ENCODE peak calls at places on chromosomes 12 and 14, in eight cellular contexts. Z is fibroblast of lung, W is keratinocyte, E is PC-3, O is astrocyte, T is H1, P is GM23338, K is neural progenitor cell. B is an unnamed sample. For H3K4me1, the result is how much of the 10 kb centered on the place peaks cover.

GRCh38 chr12:54592316-54592715 is 3.9 kb upstream of the PPP1R1A start:
- DNase-seq in Z (peak), W (no peak), E (no peak), O (no peak), T (no peak), P (no peak), K (no peak), B (no peak)

GRCh38 chr12:3055712-3056467 is 21.3 kb upstream of the TSPAN9 start:
- DNase-seq in Z (no peak), W (no peak), E (no peak), O (peak), T (no peak), P (peak), K (peak), B (no peak)

GRCh38 chr12:131280426-131280825 is 326.7 kb downstream of the ADGRD1 start:
- DNase-seq in Z (no peak), W (no peak), E (no peak), O (no peak), T (no peak), P (no peak), K (no peak), B (no peak)

GRCh38 chr12:94459773-94460593 is at the start of gene CEP83:
- DNase-seq in Z (peak), W (peak), E (peak), O (peak), T (peak), P (peak), K (peak), B (peak)

GRCh38 chr14:50311337-50311973 is 574 bp downstream of the L2HGDH start:
- DNase-seq in Z (peak), W (peak), E (peak), O (no peak), T (no peak), P (no peak), K (peak), B (no peak)

GRCh38 chr14:53808042-53808441 is 148.6 kb downstream of the BMP4 start:
- DNase-seq in Z (no peak), W (no peak), E (no peak), O (no peak), T (no peak), P (no peak), K (no peak), B (no peak)

GRCh38 chr12:93978553-93978952 is 169.8 kb upstream of the PLXNC1 start:
- DNase-seq in Z (peak), W (no peak), E (peak), O (peak), T (no peak), P (no peak), K (no peak), B (no peak)

GRCh38 chr12:93234641-93235040 is 143.1 kb upstream of the NUDT4 start:
- DNase-seq in Z (no peak), W (no peak), E (peak), O (no peak), T (no peak), P (no peak), K (no peak), B (no peak)

GRCh38 chr14:106605548-106606448 is 1079.4 kb downstream of the TMEM121 start:
- DNase-seq in Z (no peak), W (no peak), E (no peak), O (no peak), T (no peak), P (no peak), K (no peak), B (no peak)

GRCh38 chr14:77139540-77140342 is 1.9 kb downstream of the ZDHHC22 start:
- DNase-seq in Z (no peak), W (no peak), E (peak), O (no peak), T (no peak), P (peak), K (peak), B (no peak)

GRCh38 chr12:89861086-89861485 is 152.4 kb upstream of the ATP2B1 start:
- DNase-seq in Z (no peak), W (no peak), E (peak), O (no peak), T (no peak), P (no peak), K (no peak), B (no peak)

GRCh38 chr12:132723764-132724140 is 13.1 kb downstream of the PGAM5 start:
- DNase-seq in Z (no peak), W (no peak), E (no peak), O (peak), T (no peak), P (no peak), K (no peak), B (no peak)

GRCh38 chr14:89600950-89601826 is 184.2 kb upstream of the FOXN3 start:
- DNase-seq in Z (no peak), W (no peak), E (no peak), O (peak), T (no peak), P (no peak), K (no peak), B (no peak)

GRCh38 chr14:54253195-54253947 is 143.4 kb upstream of the CDKN3 start:
- DNase-seq in Z (peak), W (peak), E (peak), O (peak), T (no peak), P (no peak), K (no peak), B (peak)

GRCh38 chr14:97888331-97888730 is 1091.1 kb downstream of the VRK1 start:
- DNase-seq in Z (no peak), W (no peak), E (no peak), O (no peak), T (no peak), P (no peak), K (no peak), B (no peak)

GRCh38 chr12:52951640-52952039 is 2.7 kb downstream of the KRT18 start:
- DNase-seq in Z (no peak), W (no peak), E (no peak), O (no peak), T (no peak), P (no peak), K (no peak), B (no peak)

GRCh38 chr12:53252349-53252916 is 15.7 kb upstream of the ESPL1 start:
- DNase-seq in Z (no peak), W (no peak), E (peak), O (no peak), T (no peak), P (no peak), K (no peak), B (peak)

GRCh38 chr12:50283924-50284236 is 560 bp upstream of the LIMA1 start:
- DNase-seq in Z (peak), W (no peak), E (no peak), O (peak), T (no peak), P (no peak), K (no peak), B (no peak)

GRCh38 chr12:132560421-132560830 is 50.0 kb downstream of the LRCOL1 start:
- DNase-seq in Z (no peak), W (no peak), E (peak), O (no peak), T (no peak), P (peak), K (peak), B (peak)

GRCh38 chr12:64682572-64683277 is 72.4 kb downstream of the RASSF3 start:
- DNase-seq in Z (peak), W (no peak), E (no peak), O (peak), T (no peak), P (peak), K (peak), B (no peak)

GRCh38 chr12:6183689-6184441 is 16.3 kb upstream of the CD9 start:
- DNase-seq in Z (peak), W (no peak), E (no peak), O (peak), T (no peak), P (no peak), K (no peak), B (no peak)

GRCh38 chr12:68631177-68631576 is 20.5 kb downstream of the RAP1B start:
- DNase-seq in Z (no peak), W (no peak), E (no peak), O (peak), T (no peak), P (no peak), K (no peak), B (no peak)

GRCh38 chr12:8860165-8860961 is 37.9 kb downstream of the A2ML1 start:
- DNase-seq in Z (peak), W (peak), E (peak), O (peak), T (peak), P (peak), K (peak), B (peak)

GRCh38 chr12:42684171-42685071 is 94.9 kb upstream of the PRICKLE1 start:
- DNase-seq in Z (peak), W (no peak), E (peak), O (peak), T (no peak), P (peak), K (no peak), B (peak)

GRCh38 chr14:25094171-25094907 is 44.4 kb upstream of the STXBP6 start:
- DNase-seq in Z (no peak), W (no peak), E (no peak), O (peak), T (no peak), P (peak), K (peak), B (no peak)

GRCh38 chr12:132500856-132501180 is 10.9 kb downstream of the FBRSL1 start:
- DNase-seq in Z (no peak), W (no peak), E (no peak), O (no peak), T (no peak), P (no peak), K (no peak), B (no peak)

GRCh38 chr12:24551368-24551767 is 397.5 kb downstream of the BCAT1 start:
- DNase-seq in Z (no peak), W (no peak), E (no peak), O (no peak), T (no peak), P (no peak), K (no peak), B (no peak)

GRCh38 chr14:36505193-36505815 is 14.7 kb downstream of the NKX2-1 start:
- DNase-seq in Z (no peak), W (no peak), E (no peak), O (no peak), T (no peak), P (peak), K (peak), B (no peak)

GRCh38 chr14:35261774-35262173 is 30.4 kb upstream of the PSMA6 start:
- DNase-seq in Z (peak), W (no peak), E (no peak), O (no peak), T (no peak), P (no peak), K (no peak), B (no peak)

GRCh38 chr12:106987846-106988245 is 900 bp upstream of the MTERF2 start:
- DNase-seq in Z (no peak), W (no peak), E (no peak), O (no peak), T (no peak), P (peak), K (peak), B (no peak)

GRCh38 chr12:106984588-106985137 is 2.3 kb downstream of the MTERF2 start:
- DNase-seq in Z (no peak), W (no peak), E (no peak), O (no peak), T (no peak), P (no peak), K (no peak), B (no peak)

GRCh38 chr12:106986135-106986534 is 811 bp downstream of the MTERF2 start:
- DNase-seq in Z (no peak), W (no peak), E (no peak), O (no peak), T (no peak), P (no peak), K (no peak), B (no peak)

GRCh38 chr12:106986625-106987389 is at the start of gene MTERF2:
- DNase-seq in Z (peak), W (peak), E (peak), O (peak), T (peak), P (peak), K (peak), B (peak)

GRCh38 chr12:106985479-106985878 is 1.5 kb downstream of the MTERF2 start:
- DNase-seq in Z (no peak), W (no peak), E (no peak), O (no peak), T (no peak), P (no peak), K (peak), B (no peak)
- H3K4me1 ChIP-seq in Z (under half), W (under half), E (under half), O (under half), T (under half), P (under half), K (under half), B (under half)

GRCh38 chr14:104117341-104118005 is 20.9 kb upstream of the KIF26A start:
- DNase-seq in Z (no peak), W (no peak), E (no peak), O (no peak), T (no peak), P (no peak), K (peak), B (no peak)
- TF ChIP-seq EZH2 in Z (peak), W (no peak), E (no peak), O (peak), T (peak), P (no peak), K (peak), B (no peak)

DNA sequence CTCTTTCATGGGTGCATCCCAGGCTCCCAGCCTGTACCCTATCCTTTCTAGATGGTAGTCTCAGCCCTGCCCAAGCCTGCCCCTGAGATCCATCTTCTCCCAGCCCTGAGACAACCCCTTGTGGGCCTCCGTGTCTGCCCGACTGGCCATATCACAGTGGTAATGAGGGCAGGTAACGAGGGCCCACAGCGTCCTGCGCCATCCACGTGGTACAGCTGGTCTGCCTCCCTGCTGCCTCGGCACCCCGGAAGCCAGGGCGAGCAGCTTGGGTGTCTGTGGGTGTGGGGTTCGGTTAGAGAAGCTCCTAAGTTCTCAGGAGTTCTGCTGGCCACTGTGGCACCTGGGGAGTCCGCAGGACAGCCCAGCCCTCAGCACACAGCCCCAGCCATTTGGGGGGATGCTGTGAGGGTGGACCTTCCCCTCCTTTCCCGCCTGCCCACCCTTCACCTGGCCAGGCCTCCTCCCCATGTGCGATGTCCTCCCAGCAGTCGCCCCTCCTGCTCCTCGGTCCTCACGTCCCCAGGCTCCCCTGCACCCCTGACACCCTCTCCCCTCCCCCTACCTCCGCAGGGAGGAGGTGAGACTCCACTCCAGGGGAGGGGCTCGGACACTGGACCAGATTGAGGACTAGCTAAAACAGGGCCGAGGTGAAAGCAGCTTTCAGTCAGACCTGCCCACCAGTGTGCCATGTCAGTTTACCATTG is 68.9 kb downstream of the KIF26A start:
- DNase-seq in Z (no peak), W (no peak), E (no peak), O (no peak), T (no peak), P (no peak), K (no peak), B (no peak)
- TF ChIP-seq CTCF in Z (no peak), W (no peak), E (no peak), O (no peak), T (no peak), P (no peak), K (no peak), B (no peak)

DNA sequence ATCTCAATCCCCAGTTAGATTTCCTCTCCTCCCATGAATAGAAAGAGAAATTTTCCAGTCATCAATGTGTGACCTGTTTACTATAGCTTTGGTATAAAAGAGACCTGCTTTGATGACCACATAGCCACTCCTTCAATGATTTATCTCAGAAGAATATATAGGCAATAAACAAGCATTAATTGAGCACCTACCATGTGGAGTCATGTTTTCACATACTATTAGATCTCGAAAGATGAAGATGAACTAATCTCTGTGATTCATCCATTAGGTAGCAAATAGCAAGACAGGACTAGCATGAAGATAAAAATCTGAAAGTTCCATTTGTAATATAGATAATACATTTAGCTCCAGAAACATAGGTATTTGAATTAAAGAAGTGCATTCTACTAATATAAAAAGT is 40.5 kb downstream of the SLCO1A2 start:
- DNase-seq in Z (no peak), W (no peak), E (no peak), O (no peak), T (no peak), P (no peak), K (no peak), B (no peak)
- H3K4me1 ChIP-seq in Z (under half), W (under half), E (under half), O (under half), T (under half), P (under half), K (under half), B (under half)

DNA sequence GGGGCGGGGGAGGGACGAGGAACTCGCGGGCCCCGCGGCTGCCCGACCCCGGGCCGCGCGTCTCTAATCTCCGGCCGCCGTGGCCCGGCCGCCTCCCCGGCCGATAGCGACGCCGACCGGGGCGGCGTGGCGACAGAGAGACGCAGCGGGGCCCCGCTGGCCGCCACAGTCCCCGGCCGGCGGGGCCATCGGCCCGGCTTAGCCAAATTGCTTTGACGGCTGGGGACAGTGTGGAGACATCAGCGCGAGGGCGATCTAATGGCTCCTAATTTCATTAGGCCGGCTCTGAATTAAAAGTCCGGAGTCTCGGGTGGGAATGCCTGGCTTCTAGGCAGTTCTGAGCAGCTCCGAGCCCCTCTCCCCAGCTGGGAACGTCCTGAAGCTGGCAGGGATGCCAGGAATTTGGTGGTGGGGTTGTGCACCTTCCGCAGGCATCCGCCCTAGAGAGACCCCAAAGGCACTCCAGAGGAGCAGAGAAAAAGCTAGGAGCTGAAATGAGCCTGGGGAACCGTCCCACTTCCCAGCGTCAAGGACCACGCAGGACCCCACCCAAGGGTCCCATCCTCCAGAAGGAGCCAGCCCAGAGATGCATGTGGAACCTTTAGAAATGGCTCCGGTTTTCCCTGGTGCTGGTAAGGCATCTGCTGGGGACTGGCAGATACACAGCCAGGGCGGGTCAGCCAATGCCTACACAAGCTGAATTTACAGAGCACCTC is 9.6 kb downstream of the TBX5 start:
- DNase-seq in Z (peak), W (no peak), E (no peak), O (no peak), T (no peak), P (peak), K (peak), B (no peak)
- TF ChIP-seq EZH2 in Z (no peak), W (peak), E (no peak), O (peak), T (peak), P (peak), K (peak), B (no peak)

GRCh38 chr14:46051801-46052200 is 599.8 kb downstream of the RPL10L start:
- DNase-seq in Z (no peak), W (no peak), E (peak), O (peak), T (no peak), P (no peak), K (no peak), B (no peak)

GRCh38 chr14:46053221-46053620 is 598.4 kb downstream of the RPL10L start:
- DNase-seq in Z (peak), W (no peak), E (peak), O (no peak), T (no peak), P (no peak), K (no peak), B (no peak)

GRCh38 chr14:46048127-46048526 is 603.5 kb downstream of the RPL10L start:
- DNase-seq in Z (peak), W (peak), E (peak), O (peak), T (peak), P (peak), K (peak), B (no peak)
- TF ChIP-seq CTCF in Z (no peak), W (peak), E (no peak), O (no peak), T (peak), P (peak), K (no peak), B (no peak)

GRCh38 chr14:73239463-73240241 is 2.3 kb downstream of the PAPLN start:
- DNase-seq in Z (peak), W (no peak), E (peak), O (peak), T (no peak), P (peak), K (peak), B (no peak)

GRCh38 chr14:73242274-73242960 is 5.1 kb downstream of the PAPLN start:
- DNase-seq in Z (peak), W (no peak), E (no peak), O (no peak), T (no peak), P (no peak), K (no peak), B (no peak)

GRCh38 chr14:73238941-73239340 is 1.6 kb downstream of the PAPLN start:
- DNase-seq in Z (no peak), W (no peak), E (no peak), O (no peak), T (no peak), P (no peak), K (no peak), B (no peak)

GRCh38 chr14:73241481-73242165 is 4.3 kb downstream of the PAPLN start:
- DNase-seq in Z (no peak), W (no peak), E (no peak), O (no peak), T (no peak), P (peak), K (no peak), B (no peak)

DNA sequence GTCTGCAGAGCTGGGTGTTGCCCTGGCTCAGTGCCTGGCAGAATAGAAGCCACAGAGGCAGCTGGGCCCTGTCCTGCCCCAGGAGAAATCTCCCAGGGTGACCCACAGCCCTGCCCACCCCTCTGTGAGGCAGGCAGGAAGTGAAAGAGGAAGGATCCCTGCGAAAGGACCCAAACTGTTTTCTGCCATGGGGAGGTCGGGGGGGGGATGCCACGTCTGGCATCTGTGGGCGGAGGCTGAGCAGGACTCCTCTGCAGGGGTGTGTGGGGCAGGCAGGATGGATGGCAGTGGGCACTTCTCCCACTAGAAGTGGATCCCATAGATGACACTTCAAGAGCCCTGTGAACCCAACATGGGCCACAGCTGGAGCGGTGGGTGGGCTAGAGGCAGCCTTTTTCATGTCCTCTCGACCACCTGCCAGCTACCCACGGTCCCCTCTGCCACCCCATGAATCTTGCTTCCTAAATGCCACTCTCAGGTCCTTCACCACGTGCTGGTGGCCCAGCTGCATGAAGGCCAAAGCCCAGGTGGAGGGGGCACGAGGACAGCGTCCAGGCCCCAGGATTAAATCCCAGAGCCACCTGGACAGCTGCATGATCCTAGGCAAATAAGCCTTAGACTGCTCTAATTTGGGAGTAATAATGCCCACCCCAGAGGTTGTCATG is 3.6 kb downstream of the PAPLN start:
- DNase-seq in Z (no peak), W (no peak), E (no peak), O (no peak), T (no peak), P (no peak), K (no peak), B (no peak)
- H3K4me1 ChIP-seq in Z (under half), W (under half), E (under half), O (under half), T (under half), P (under half), K (under half), B (under half)